ENCODE peak calls at places on chromosomes 7 and 10, in nine cellular contexts. One of them, this sample, is unnamed.

GRCh38 chr10:109737009-109737408 is 186.3 kb downstream of the XPNPEP1 start:
- DNase-seq in stimulated activated CD4-positive, alpha-beta T cell treated with anti-CD3 and anti-CD28 coated beads, Interleukin-4, amount 100 ng/mL, for 1 hour: no peak
- DNase-seq in mesenchymal stem cell: no peak
- DNase-seq in HT1080: no peak
- DNase-seq in NCI-H446: no peak
- DNase-seq in substantia nigra: no peak
- DNase-seq in heart right ventricle: no peak
- DNase-seq in brain pericyte: no peak
- DNase-seq in SK-N-SH: no peak
- DNase-seq in this sample: no peak

GRCh38 chr10:17781856-17782255 is 27.3 kb upstream of the MRC1 start:
- DNase-seq in stimulated activated CD4-positive, alpha-beta T cell treated with anti-CD3 and anti-CD28 coated beads, Interleukin-4, amount 100 ng/mL, for 1 hour: no peak
- DNase-seq in mesenchymal stem cell: no peak
- DNase-seq in HT1080: no peak
- DNase-seq in NCI-H446: peak
- DNase-seq in substantia nigra: no peak
- DNase-seq in heart right ventricle: no peak
- DNase-seq in brain pericyte: no peak
- DNase-seq in SK-N-SH: no peak
- DNase-seq in this sample: peak

GRCh38 chr7:138001529-138002095 is at the start of gene CREB3L2:
- DNase-seq in stimulated activated CD4-positive, alpha-beta T cell treated with anti-CD3 and anti-CD28 coated beads, Interleukin-4, amount 100 ng/mL, for 1 hour: peak
- DNase-seq in mesenchymal stem cell: peak
- DNase-seq in HT1080: peak
- DNase-seq in NCI-H446: peak
- DNase-seq in substantia nigra: no peak
- DNase-seq in heart right ventricle: peak
- DNase-seq in brain pericyte: peak
- DNase-seq in SK-N-SH: peak
- DNase-seq in this sample: peak

GRCh38 chr7:151143261-151144015 is 24.1 kb downstream of the GBX1 start:
- DNase-seq in stimulated activated CD4-positive, alpha-beta T cell treated with anti-CD3 and anti-CD28 coated beads, Interleukin-4, amount 100 ng/mL, for 1 hour: no peak
- DNase-seq in mesenchymal stem cell: no peak
- DNase-seq in HT1080: no peak
- DNase-seq in NCI-H446: peak
- DNase-seq in substantia nigra: no peak
- DNase-seq in heart right ventricle: no peak
- DNase-seq in brain pericyte: no peak
- DNase-seq in SK-N-SH: no peak
- DNase-seq in this sample: peak

GRCh38 chr7:156898938-156899337 is 6.0 kb upstream of the LMBR1 start:
- DNase-seq in stimulated activated CD4-positive, alpha-beta T cell treated with anti-CD3 and anti-CD28 coated beads, Interleukin-4, amount 100 ng/mL, for 1 hour: no peak
- DNase-seq in mesenchymal stem cell: peak
- DNase-seq in HT1080: no peak
- DNase-seq in NCI-H446: no peak
- DNase-seq in substantia nigra: no peak
- DNase-seq in heart right ventricle: no peak
- DNase-seq in brain pericyte: no peak
- DNase-seq in SK-N-SH: no peak
- DNase-seq in this sample: no peak

GRCh38 chr10:34918896-34919295 is 103.8 kb upstream of the PARD3 start:
- DNase-seq in stimulated activated CD4-positive, alpha-beta T cell treated with anti-CD3 and anti-CD28 coated beads, Interleukin-4, amount 100 ng/mL, for 1 hour: no peak
- DNase-seq in mesenchymal stem cell: no peak
- DNase-seq in HT1080: no peak
- DNase-seq in NCI-H446: no peak
- DNase-seq in substantia nigra: no peak
- DNase-seq in heart right ventricle: no peak
- DNase-seq in brain pericyte: no peak
- DNase-seq in SK-N-SH: no peak
- DNase-seq in this sample: no peak

GRCh38 chr10:5555031-5555510 is 30.3 kb downstream of the CALML3 start:
- DNase-seq in stimulated activated CD4-positive, alpha-beta T cell treated with anti-CD3 and anti-CD28 coated beads, Interleukin-4, amount 100 ng/mL, for 1 hour: no peak
- DNase-seq in mesenchymal stem cell: no peak
- DNase-seq in HT1080: no peak
- DNase-seq in NCI-H446: no peak
- DNase-seq in substantia nigra: no peak
- DNase-seq in heart right ventricle: no peak
- DNase-seq in brain pericyte: no peak
- DNase-seq in SK-N-SH: no peak
- DNase-seq in this sample: no peak

GRCh38 chr7:44186736-44187135 is 2.5 kb downstream of the GCK start:
- DNase-seq in stimulated activated CD4-positive, alpha-beta T cell treated with anti-CD3 and anti-CD28 coated beads, Interleukin-4, amount 100 ng/mL, for 1 hour: no peak
- DNase-seq in mesenchymal stem cell: no peak
- DNase-seq in HT1080: no peak
- DNase-seq in NCI-H446: no peak
- DNase-seq in substantia nigra: no peak
- DNase-seq in heart right ventricle: no peak
- DNase-seq in brain pericyte: no peak
- DNase-seq in SK-N-SH: no peak
- DNase-seq in this sample: no peak

GRCh38 chr7:28132959-28133745 is 47.4 kb downstream of the JAZF1 start:
- DNase-seq in stimulated activated CD4-positive, alpha-beta T cell treated with anti-CD3 and anti-CD28 coated beads, Interleukin-4, amount 100 ng/mL, for 1 hour: no peak
- DNase-seq in mesenchymal stem cell: no peak
- DNase-seq in HT1080: peak
- DNase-seq in NCI-H446: no peak
- DNase-seq in substantia nigra: no peak
- DNase-seq in heart right ventricle: no peak
- DNase-seq in brain pericyte: no peak
- DNase-seq in SK-N-SH: peak
- DNase-seq in this sample: no peak

This sample was measured in BE2C.